ENCODE peak calls at places on chromosomes 5 and 9, in nine cellular contexts. U is Karpas-422, E is neuronal stem cell, Z is astrocyte, A is fibroblast of lung, F is uterus, D is IMR-90, Y is endodermal cell, Q is A549. L is an unnamed sample.

GRCh38 chr5:169272731-169273401 is 28.1 kb downstream of the SLIT3 start:
- DNase-seq in Q (no peak), U (no peak), A (no peak), Y (no peak), F (no peak), Z (no peak), E (peak; percentile 36), D (no peak), L (no peak)

GRCh38 chr5:64207978-64208377 is 42.3 kb downstream of the RNF180 start:
- DNase-seq in D (peak; percentile 3), U (peak; percentile 67), E (no peak), Z (peak; percentile 3), F (no peak), Q (no peak), A (peak; percentile 5), Y (no peak), L (no peak)

GRCh38 chr5:16936150-16937022 is at the start of gene MYO10:
- DNase-seq in Z (peak; percentile 51), Y (peak; percentile 98), F (peak; percentile 79), Q (peak; percentile 69), A (peak; percentile 67), U (no peak), E (peak; percentile 93), D (peak; percentile 80), L (peak; percentile 44)

GRCh38 chr9:76219555-76220151 is 174.6 kb downstream of the RFK start:
- DNase-seq in A (no peak), E (no peak), Q (no peak), F (no peak), Y (peak; percentile 62), Z (no peak), U (no peak), D (peak; percentile 10), L (no peak)

GRCh38 chr9:81052846-81053245 is 636.5 kb downstream of the TLE1 start:
- DNase-seq in A (peak; percentile 62), Y (no peak), E (no peak), U (no peak), Q (no peak), F (no peak), D (peak; percentile 71), Z (peak; percentile 51), L (no peak)

GRCh38 chr5:124912653-124913328 is 166.4 kb upstream of the ZNF608 start:
- DNase-seq in E (no peak), U (no peak), F (no peak), Z (no peak), Q (no peak), Y (no peak), A (no peak), D (no peak), L (no peak)

GRCh38 chr5:329106-329757 is 7.7 kb downstream of the AHRR start:
- DNase-seq in A (no peak), E (no peak), Z (no peak), F (no peak), Y (no peak), U (no peak), Q (no peak), D (peak; percentile 33), L (no peak)

GRCh38 chr5:179420476-179420875 is 75.2 kb upstream of the ADAMTS2 start:
- DNase-seq in E (no peak), F (no peak), A (no peak), Y (peak; percentile 22), D (no peak), Q (no peak), U (no peak), Z (no peak), L (no peak)

GRCh38 chr5:135236951-135237791 is 161.9 kb downstream of the MACROH2A1 start:
- DNase-seq in D (no peak), U (no peak), E (no peak), A (no peak), Q (no peak), Y (peak; percentile 44), F (peak; percentile 50), Z (no peak), L (no peak)

GRCh38 chr9:125959980-125960619 is 212.9 kb downstream of the PBX3 start:
- DNase-seq in Z (peak; percentile 36), Q (no peak), F (no peak), Y (no peak), E (no peak), A (peak; percentile 52), D (no peak), U (no peak), L (no peak)

GRCh38 chr9:114125614-114126013 is 26.5 kb upstream of the KIF12 start:
- DNase-seq in Y (no peak), U (no peak), A (no peak), D (no peak), F (no peak), Q (no peak), E (no peak), Z (no peak), L (no peak)

GRCh38 chr9:100700689-100701318 is 122.9 kb downstream of the CAVIN4 start:
- DNase-seq in Q (peak; percentile 20), U (peak; percentile 75), Y (peak; percentile 75), A (no peak), F (no peak), D (peak; percentile 9), Z (no peak), E (peak; percentile 20), L (no peak)

GRCh38 chr9:32426278-32426939 is 42.0 kb downstream of the ACO1 start:
- DNase-seq in Q (no peak), F (no peak), Y (no peak), Z (peak; percentile 93), E (no peak), D (peak; percentile 99), A (peak; percentile 92), U (no peak), L (peak; percentile 95)

GRCh38 chr5:65382582-65382981 is 99.1 kb downstream of the ADAMTS6 start:
- DNase-seq in E (no peak), A (peak; percentile 14), Q (no peak), F (no peak), U (no peak), Y (no peak), D (peak; percentile 13), Z (no peak), L (no peak)

GRCh38 chr9:133155156-133155555 is 8.6 kb downstream of the GBGT1 start:
- DNase-seq in E (no peak), U (no peak), A (no peak), Q (no peak), F (no peak), Z (no peak), D (no peak), Y (no peak), L (no peak)

GRCh38 chr5:79971156-79971555 is 19.9 kb downstream of the MTX3 start:
- DNase-seq in E (no peak), A (peak; percentile 80), Q (no peak), Z (peak; percentile 74), D (peak; percentile 88), F (no peak), U (no peak), Y (no peak), L (no peak)

GRCh38 chr5:123209163-123210013 is 120.3 kb downstream of the PRDM6 start:
- DNase-seq in A (peak; percentile 93), Y (no peak), F (no peak), E (no peak), Z (peak; percentile 91), U (no peak), Q (peak; percentile 52), D (peak; percentile 96), L (peak; percentile 79)

GRCh38 chr5:60668715-60669304 is 31.2 kb downstream of the DEPDC1B start:
- DNase-seq in E (no peak), U (peak; percentile 85), F (no peak), A (peak; percentile 13), Q (peak; percentile 15), D (peak; percentile 41), Z (peak; percentile 12), Y (no peak), L (no peak)

GRCh38 chr5:95781101-95781583 is 41.4 kb downstream of the GLRX start:
- DNase-seq in U (peak; percentile 91), Q (peak; percentile 73), Z (peak; percentile 63), D (peak; percentile 85), F (peak; percentile 80), A (peak; percentile 73), E (peak; percentile 54), Y (peak; percentile 90), L (no peak)

GRCh38 chr5:43359738-43360137 is 46.5 kb upstream of the HMGCS1 start:
- DNase-seq in F (no peak), Z (no peak), Y (no peak), D (no peak), E (no peak), U (no peak), Q (no peak), A (no peak), L (no peak)

GRCh38 chr5:87188411-87188810 is 79.3 kb upstream of the RASA1 start:
- DNase-seq in F (no peak), Y (no peak), Z (no peak), A (no peak), U (no peak), E (no peak), Q (no peak), D (no peak), L (no peak)

GRCh38 chr9:129382281-129383004 is 204.4 kb upstream of the IER5L start:
- DNase-seq in F (peak; percentile 29), Z (no peak), A (no peak), U (no peak), Q (no peak), E (no peak), D (no peak), Y (no peak), L (no peak)
- H3K4me3 ChIP-seq in F (peak overlapping the region; percentile 50), Z (no peak overlapping the region), A (no peak overlapping the region), U (no peak overlapping the region), Q (no peak overlapping the region), E (no peak overlapping the region), D (no peak overlapping the region), Y (no peak overlapping the region), L (no peak overlapping the region)

DNA sequence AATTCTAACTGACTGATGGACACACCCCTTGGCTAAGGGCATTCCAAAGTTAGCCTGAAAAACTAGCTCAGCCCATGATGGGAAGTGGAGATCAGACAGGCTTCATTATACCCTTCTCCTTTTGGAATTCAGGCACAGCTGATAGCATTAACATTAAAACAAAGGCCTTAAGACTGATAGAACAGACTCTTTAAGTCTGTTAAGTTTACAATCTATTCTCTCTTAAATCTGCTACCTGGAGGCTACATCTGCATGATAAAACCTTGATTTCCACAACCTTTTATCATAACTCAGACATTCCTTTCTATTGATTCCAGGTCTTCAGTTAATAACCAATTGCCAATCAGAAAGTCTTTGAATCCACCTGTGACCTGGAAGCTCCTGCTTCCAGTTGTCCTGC is 281.4 kb downstream of the TUSC1 start:
- DNase-seq in Z (no peak), D (no peak), Q (no peak), A (no peak), E (no peak), F (no peak), U (no peak), Y (no peak), L (no peak)
- H3K9me3 ChIP-seq in Z (no peaks in the 10 kb centered on the region), D (peaks cover 5% of the 10 kb centered on the region), Q (no peaks in the 10 kb centered on the region), A (no peaks in the 10 kb centered on the region), E (no peaks in the 10 kb centered on the region), F (no peaks in the 10 kb centered on the region), U (peaks cover 30% of the 10 kb centered on the region), Y (peaks cover 35% of the 10 kb centered on the region), L (peaks cover 6% of the 10 kb centered on the region)

GRCh38 chr5:59586811-59587340 is 306.6 kb downstream of the PDE4D start:
- DNase-seq in E (no peak), A (peak; percentile 27), F (no peak), D (no peak), Q (no peak), Y (no peak), U (no peak), Z (no peak), L (no peak)
- H3K4me3 ChIP-seq in E (no peak overlapping the region), A (peak overlapping the region; percentile 31), F (no peak overlapping the region), D (no peak overlapping the region), Q (peak overlapping the region; percentile 63), Y (peak overlapping the region; percentile 62), U (no peak overlapping the region), Z (no peak overlapping the region), L (no peak overlapping the region)

GRCh38 chr5:26343801-26344310 is 694.5 kb downstream of the CDH9 start:
- DNase-seq in Y (no peak), A (no peak), Q (no peak), E (no peak), U (no peak), D (no peak), F (no peak), Z (no peak), L (no peak)

GRCh38 chr5:26339576-26339975 is 698.8 kb downstream of the CDH9 start:
- DNase-seq in F (no peak), Q (no peak), Z (no peak), U (no peak), D (no peak), Y (no peak), E (no peak), A (no peak), L (no peak)
- H3K9me3 ChIP-seq in F (no peaks in the 10 kb centered on the region), Q (no peaks in the 10 kb centered on the region), Z (no peaks in the 10 kb centered on the region), U (peaks cover 20% of the 10 kb centered on the region), D (peaks cover 10% of the 10 kb centered on the region), Y (no peaks in the 10 kb centered on the region), E (no peaks in the 10 kb centered on the region), A (no peaks in the 10 kb centered on the region), L (peaks cover 11% of the 10 kb centered on the region)